ENCODE peak calls at places on chromosomes 4 and X, in ten cellular contexts. M is activated B cell treated with CpG ODN at 0.5 μM for 24 hours; B is Caki2; S is AG08395; H is bronchial epithelial cell; P is tibial nerve; Y is GM23338; I is amygdala; E is stimulated activated CD8-positive, alpha-beta memory T cell treated with anti-CD3 and anti-CD28 coated beads, Interleukin-4, amount 100 ng/mL, for 24 hours; X is fibroblast of pulmonary artery. O is an unnamed sample.

GRCh38 chrX:20802036-20802435 is 535.3 kb upstream of the RPS6KA3 start:
- DNase-seq in M (no peak), B (no peak), S (no peak), H (peak), P (no peak), Y (no peak), I (no peak), E (no peak), X (no peak), O (no peak)

GRCh38 chr4:170374770-170375169 is 285.0 kb upstream of the AADAT start:
- DNase-seq in M (no peak), B (peak), S (no peak), H (peak), P (no peak), Y (peak), I (no peak), E (no peak), X (peak), O (no peak)

GRCh38 chr4:88859191-88859812 is 161.7 kb upstream of the NAP1L5 start:
- DNase-seq in M (no peak), B (no peak), S (no peak), H (no peak), P (no peak), Y (no peak), I (no peak), E (no peak), X (no peak), O (no peak)

GRCh38 chrX:17078031-17078730 is 131.7 kb downstream of the REPS2 start:
- DNase-seq in M (no peak), B (peak), S (peak), H (peak), P (no peak), Y (no peak), I (no peak), E (no peak), X (peak), O (peak)

GRCh38 chr4:158013858-158014257 is 159.0 kb downstream of the GASK1B start:
- DNase-seq in M (no peak), B (no peak), S (no peak), H (no peak), P (no peak), Y (no peak), I (no peak), E (no peak), X (peak), O (peak)

GRCh38 chr4:108493596-108493931 is 126.8 kb upstream of the RPL34 start:
- DNase-seq in M (no peak), B (no peak), S (no peak), H (no peak), P (no peak), Y (no peak), I (no peak), E (no peak), X (no peak), O (no peak)

GRCh38 chr4:30719363-30720020 is 677 bp upstream of the PCDH7 start:
- DNase-seq in M (no peak), B (peak), S (peak), H (peak), P (no peak), Y (peak), I (peak), E (no peak), X (peak), O (peak)

GRCh38 chrX:49290215-49290614 is 13.2 kb upstream of the GAGE10 start:
- DNase-seq in M (no peak), B (no peak), S (no peak), H (no peak), P (no peak), Y (no peak), I (no peak), E (no peak), X (no peak), O (no peak)

GRCh38 chr4:184420881-184421416 is 53.4 kb downstream of the IRF2 start:
- DNase-seq in M (no peak), B (no peak), S (no peak), H (no peak), P (no peak), Y (peak), I (no peak), E (no peak), X (no peak), O (no peak)

GRCh38 chr4:40205259-40206198 is 8.7 kb downstream of the RHOH start:
- DNase-seq in M (no peak), B (no peak), S (no peak), H (no peak), P (no peak), Y (no peak), I (no peak), E (no peak), X (no peak), O (no peak)

GRCh38 chrX:11792461-11793421 is 34.7 kb downstream of the MSL3 start:
- DNase-seq in M (peak), B (no peak), S (no peak), H (no peak), P (no peak), Y (no peak), I (no peak), E (peak), X (no peak), O (no peak)

GRCh38 chr4:38223801-38224236 is 263.6 kb downstream of the PTTG2 start:
- DNase-seq in M (no peak), B (peak), S (no peak), H (no peak), P (no peak), Y (no peak), I (peak), E (no peak), X (no peak), O (no peak)

GRCh38 chrX:17608898-17609297 is 128.4 kb upstream of the SCML1 start:
- DNase-seq in M (no peak), B (no peak), S (no peak), H (no peak), P (no peak), Y (no peak), I (no peak), E (no peak), X (no peak), O (peak)

GRCh38 chr4:26873391-26874026 is 12.9 kb downstream of the STIM2 start:
- DNase-seq in M (no peak), B (no peak), S (no peak), H (no peak), P (no peak), Y (no peak), I (no peak), E (peak), X (no peak), O (no peak)

GRCh38 chr4:15132739-15133138 is 130.5 kb downstream of the CPEB2 start:
- DNase-seq in M (no peak), B (no peak), S (no peak), H (no peak), P (no peak), Y (no peak), I (peak), E (no peak), X (no peak), O (peak)

GRCh38 chr4:30948653-30949052 is 228.5 kb downstream of the PCDH7 start:
- DNase-seq in M (no peak), B (peak), S (no peak), H (peak), P (no peak), Y (no peak), I (no peak), E (no peak), X (peak), O (peak)

GRCh38 chr4:180521181-180521580 is 1722.0 kb upstream of the TENM3 start:
- DNase-seq in M (no peak), B (peak), S (no peak), H (no peak), P (no peak), Y (no peak), I (no peak), E (no peak), X (no peak), O (no peak)

GRCh38 chr4:144355809-144356757 is 215.6 kb upstream of the GYPA start:
- DNase-seq in M (no peak), B (peak), S (peak), H (peak), P (peak), Y (peak), I (no peak), E (no peak), X (peak), O (peak)

GRCh38 chr4:97150966-97151365 is 992.3 kb downstream of the STPG2 start:
- DNase-seq in M (no peak), B (no peak), S (no peak), H (no peak), P (no peak), Y (no peak), I (no peak), E (no peak), X (no peak), O (no peak)

GRCh38 chr4:52870225-52870624 is 8.1 kb downstream of the RASL11B start:
- DNase-seq in M (no peak), B (no peak), S (no peak), H (no peak), P (no peak), Y (no peak), I (no peak), E (no peak), X (no peak), O (no peak)

GRCh38 chr4:28229092-28229491 is 1368.5 kb downstream of the STIM2 start:
- DNase-seq in M (no peak), B (no peak), S (peak), H (peak), P (no peak), Y (peak), I (no peak), E (no peak), X (no peak), O (peak)